ENCODE peak calls at places on chromosomes 1 and 21, in six cellular contexts. One of them, this sample, is unnamed.

GRCh38 chr1:26907071-26907922 is 6.5 kb downstream of the NR0B2 start:
- DNase-seq in activated CD4-positive, alpha-beta T cell treated with anti-CD3 and anti-CD28 coated beads, Interleukin-2, amount 50 U/mL, for 48 hours: no peak
- DNase-seq in head of caudate nucleus: no peak
- DNase-seq in upper lobe of right lung: no peak
- DNase-seq in HS-27A: peak; percentile 62
- DNase-seq in A549: peak; percentile 63
- DNase-seq in this sample: no peak

GRCh38 chr1:223010552-223011229 is 132.4 kb downstream of the TLR5 start:
- DNase-seq in activated CD4-positive, alpha-beta T cell treated with anti-CD3 and anti-CD28 coated beads, Interleukin-2, amount 50 U/mL, for 48 hours: no peak
- DNase-seq in head of caudate nucleus: no peak
- DNase-seq in upper lobe of right lung: no peak
- DNase-seq in HS-27A: no peak
- DNase-seq in A549: no peak
- DNase-seq in this sample: no peak

GRCh38 chr1:232905324-232906034 is 44.9 kb upstream of the NTPCR start:
- DNase-seq in activated CD4-positive, alpha-beta T cell treated with anti-CD3 and anti-CD28 coated beads, Interleukin-2, amount 50 U/mL, for 48 hours: no peak
- DNase-seq in head of caudate nucleus: no peak
- DNase-seq in upper lobe of right lung: no peak
- DNase-seq in HS-27A: no peak
- DNase-seq in A549: no peak
- DNase-seq in this sample: no peak

GRCh38 chr1:24707659-24708058 is 37.6 kb upstream of the CLIC4 start:
- DNase-seq in activated CD4-positive, alpha-beta T cell treated with anti-CD3 and anti-CD28 coated beads, Interleukin-2, amount 50 U/mL, for 48 hours: no peak
- DNase-seq in head of caudate nucleus: no peak
- DNase-seq in upper lobe of right lung: no peak
- DNase-seq in HS-27A: no peak
- DNase-seq in A549: peak; percentile 54
- DNase-seq in this sample: no peak

GRCh38 chr1:48848035-48848434 is 71.3 kb upstream of the BEND5 start:
- DNase-seq in activated CD4-positive, alpha-beta T cell treated with anti-CD3 and anti-CD28 coated beads, Interleukin-2, amount 50 U/mL, for 48 hours: no peak
- DNase-seq in head of caudate nucleus: no peak
- DNase-seq in upper lobe of right lung: no peak
- DNase-seq in HS-27A: no peak
- DNase-seq in A549: no peak
- DNase-seq in this sample: no peak

GRCh38 chr1:94544706-94545490 is 3.3 kb upstream of the F3 start:
- DNase-seq in activated CD4-positive, alpha-beta T cell treated with anti-CD3 and anti-CD28 coated beads, Interleukin-2, amount 50 U/mL, for 48 hours: no peak
- DNase-seq in head of caudate nucleus: no peak
- DNase-seq in upper lobe of right lung: no peak
- DNase-seq in HS-27A: no peak
- DNase-seq in A549: no peak
- DNase-seq in this sample: no peak

GRCh38 chr1:26158271-26159112 is at the start of gene FAM110D:
- DNase-seq in activated CD4-positive, alpha-beta T cell treated with anti-CD3 and anti-CD28 coated beads, Interleukin-2, amount 50 U/mL, for 48 hours: no peak
- DNase-seq in head of caudate nucleus: no peak
- DNase-seq in upper lobe of right lung: no peak
- DNase-seq in HS-27A: no peak
- DNase-seq in A549: no peak
- DNase-seq in this sample: no peak

GRCh38 chr1:116852910-116853309 is 56.8 kb upstream of the PTGFRN start:
- DNase-seq in activated CD4-positive, alpha-beta T cell treated with anti-CD3 and anti-CD28 coated beads, Interleukin-2, amount 50 U/mL, for 48 hours: no peak
- DNase-seq in head of caudate nucleus: no peak
- DNase-seq in upper lobe of right lung: no peak
- DNase-seq in HS-27A: no peak
- DNase-seq in A549: no peak
- DNase-seq in this sample: no peak

GRCh38 chr1:203656796-203657620 is 30.4 kb downstream of the ATP2B4 start:
- DNase-seq in activated CD4-positive, alpha-beta T cell treated with anti-CD3 and anti-CD28 coated beads, Interleukin-2, amount 50 U/mL, for 48 hours: no peak
- DNase-seq in head of caudate nucleus: no peak
- DNase-seq in upper lobe of right lung: no peak
- DNase-seq in HS-27A: no peak
- DNase-seq in A549: no peak
- DNase-seq in this sample: no peak

GRCh38 chr1:43450251-43451070 is 3.3 kb downstream of the HYI start:
- DNase-seq in activated CD4-positive, alpha-beta T cell treated with anti-CD3 and anti-CD28 coated beads, Interleukin-2, amount 50 U/mL, for 48 hours: no peak
- DNase-seq in head of caudate nucleus: no peak
- DNase-seq in upper lobe of right lung: no peak
- DNase-seq in HS-27A: no peak
- DNase-seq in A549: no peak
- DNase-seq in this sample: peak; percentile 81

GRCh38 chr21:32328595-32328994 is 29.9 kb downstream of the MRAP start:
- DNase-seq in activated CD4-positive, alpha-beta T cell treated with anti-CD3 and anti-CD28 coated beads, Interleukin-2, amount 50 U/mL, for 48 hours: no peak
- DNase-seq in head of caudate nucleus: no peak
- DNase-seq in upper lobe of right lung: no peak
- DNase-seq in HS-27A: no peak
- DNase-seq in A549: no peak
- DNase-seq in this sample: no peak

GRCh38 chr1:227793948-227794812 is 21.3 kb upstream of the PRSS38 start:
- DNase-seq in activated CD4-positive, alpha-beta T cell treated with anti-CD3 and anti-CD28 coated beads, Interleukin-2, amount 50 U/mL, for 48 hours: no peak
- DNase-seq in head of caudate nucleus: no peak
- DNase-seq in upper lobe of right lung: peak; percentile 68
- DNase-seq in HS-27A: peak; percentile 26
- DNase-seq in A549: no peak
- DNase-seq in this sample: peak; percentile 89

GRCh38 chr1:215568287-215568692 is 1.2 kb downstream of the KCTD3 start:
- DNase-seq in activated CD4-positive, alpha-beta T cell treated with anti-CD3 and anti-CD28 coated beads, Interleukin-2, amount 50 U/mL, for 48 hours: no peak
- DNase-seq in head of caudate nucleus: peak; percentile 38
- DNase-seq in upper lobe of right lung: no peak
- DNase-seq in HS-27A: no peak
- DNase-seq in A549: peak; percentile 25
- DNase-seq in this sample: peak; percentile 38

GRCh38 chr1:213123532-213123931 is 72.5 kb downstream of the RPS6KC1 start:
- DNase-seq in activated CD4-positive, alpha-beta T cell treated with anti-CD3 and anti-CD28 coated beads, Interleukin-2, amount 50 U/mL, for 48 hours: no peak
- DNase-seq in head of caudate nucleus: no peak
- DNase-seq in upper lobe of right lung: no peak
- DNase-seq in HS-27A: peak; percentile 26
- DNase-seq in A549: peak; percentile 34
- DNase-seq in this sample: no peak

GRCh38 chr1:245512980-245513578 is 358.3 kb downstream of the KIF26B start:
- DNase-seq in activated CD4-positive, alpha-beta T cell treated with anti-CD3 and anti-CD28 coated beads, Interleukin-2, amount 50 U/mL, for 48 hours: no peak
- DNase-seq in head of caudate nucleus: peak; percentile 20
- DNase-seq in upper lobe of right lung: no peak
- DNase-seq in HS-27A: no peak
- DNase-seq in A549: no peak
- DNase-seq in this sample: no peak

GRCh38 chr1:215748431-215748830 is 181.3 kb downstream of the KCTD3 start:
- DNase-seq in activated CD4-positive, alpha-beta T cell treated with anti-CD3 and anti-CD28 coated beads, Interleukin-2, amount 50 U/mL, for 48 hours: no peak
- DNase-seq in head of caudate nucleus: no peak
- DNase-seq in upper lobe of right lung: no peak
- DNase-seq in HS-27A: no peak
- DNase-seq in A549: no peak
- DNase-seq in this sample: no peak

GRCh38 chr1:152111515-152111968 is 3.7 kb downstream of the TCHH start:
- DNase-seq in activated CD4-positive, alpha-beta T cell treated with anti-CD3 and anti-CD28 coated beads, Interleukin-2, amount 50 U/mL, for 48 hours: peak; percentile 40
- DNase-seq in head of caudate nucleus: no peak
- DNase-seq in upper lobe of right lung: no peak
- DNase-seq in HS-27A: no peak
- DNase-seq in A549: peak; percentile 66
- DNase-seq in this sample: no peak

GRCh38 chr1:92786298-92786901 is 1.5 kb upstream of the EVI5 start:
- DNase-seq in activated CD4-positive, alpha-beta T cell treated with anti-CD3 and anti-CD28 coated beads, Interleukin-2, amount 50 U/mL, for 48 hours: no peak
- DNase-seq in head of caudate nucleus: no peak
- DNase-seq in upper lobe of right lung: no peak
- DNase-seq in HS-27A: no peak
- DNase-seq in A549: no peak
- DNase-seq in this sample: no peak

GRCh38 chr1:226181996-226182714 is 4.4 kb downstream of the ACBD3 start:
- DNase-seq in activated CD4-positive, alpha-beta T cell treated with anti-CD3 and anti-CD28 coated beads, Interleukin-2, amount 50 U/mL, for 48 hours: no peak
- DNase-seq in head of caudate nucleus: peak; percentile 19
- DNase-seq in upper lobe of right lung: peak; percentile 72
- DNase-seq in HS-27A: no peak
- DNase-seq in A549: peak; percentile 69
- DNase-seq in this sample: peak; percentile 43

GRCh38 chr1:222073307-222073995 is 331.6 kb upstream of the DUSP10 start:
- DNase-seq in activated CD4-positive, alpha-beta T cell treated with anti-CD3 and anti-CD28 coated beads, Interleukin-2, amount 50 U/mL, for 48 hours: no peak
- DNase-seq in head of caudate nucleus: no peak
- DNase-seq in upper lobe of right lung: no peak
- DNase-seq in HS-27A: peak; percentile 63
- DNase-seq in A549: peak; percentile 23
- DNase-seq in this sample: no peak

GRCh38 chr21:33976980-33977720 is 61.5 kb upstream of the ATP5PO start:
- DNase-seq in activated CD4-positive, alpha-beta T cell treated with anti-CD3 and anti-CD28 coated beads, Interleukin-2, amount 50 U/mL, for 48 hours: peak; percentile 37
- DNase-seq in head of caudate nucleus: no peak
- DNase-seq in upper lobe of right lung: no peak
- DNase-seq in HS-27A: no peak
- DNase-seq in A549: no peak
- DNase-seq in this sample: no peak

GRCh38 chr1:178768423-178768822 is 43.4 kb downstream of the RALGPS2 start:
- DNase-seq in activated CD4-positive, alpha-beta T cell treated with anti-CD3 and anti-CD28 coated beads, Interleukin-2, amount 50 U/mL, for 48 hours: peak; percentile 3
- DNase-seq in head of caudate nucleus: peak; percentile 10
- DNase-seq in upper lobe of right lung: no peak
- DNase-seq in HS-27A: no peak
- DNase-seq in A549: peak; percentile 32
- DNase-seq in this sample: no peak

GRCh38 chr1:36864182-36865079 is 169.9 kb downstream of the GRIK3 start:
- DNase-seq in activated CD4-positive, alpha-beta T cell treated with anti-CD3 and anti-CD28 coated beads, Interleukin-2, amount 50 U/mL, for 48 hours: peak; percentile 26
- DNase-seq in head of caudate nucleus: no peak
- DNase-seq in upper lobe of right lung: no peak
- DNase-seq in HS-27A: no peak
- DNase-seq in A549: no peak
- DNase-seq in this sample: no peak

GRCh38 chr1:168096296-168097165 is 40.2 kb downstream of the GPR161 start:
- DNase-seq in activated CD4-positive, alpha-beta T cell treated with anti-CD3 and anti-CD28 coated beads, Interleukin-2, amount 50 U/mL, for 48 hours: no peak
- DNase-seq in head of caudate nucleus: no peak
- DNase-seq in upper lobe of right lung: no peak
- DNase-seq in HS-27A: no peak
- DNase-seq in A549: no peak
- DNase-seq in this sample: peak; percentile 78

GRCh38 chr1:161958425-161958824 is 65.2 kb downstream of the OLFML2B start:
- DNase-seq in activated CD4-positive, alpha-beta T cell treated with anti-CD3 and anti-CD28 coated beads, Interleukin-2, amount 50 U/mL, for 48 hours: peak; percentile 30
- DNase-seq in head of caudate nucleus: peak; percentile 50
- DNase-seq in upper lobe of right lung: no peak
- DNase-seq in HS-27A: no peak
- DNase-seq in A549: no peak
- DNase-seq in this sample: no peak

GRCh38 chr1:246592695-246593094 is 26.4 kb downstream of the CNST start:
- DNase-seq in activated CD4-positive, alpha-beta T cell treated with anti-CD3 and anti-CD28 coated beads, Interleukin-2, amount 50 U/mL, for 48 hours: no peak
- DNase-seq in head of caudate nucleus: no peak
- DNase-seq in upper lobe of right lung: no peak
- DNase-seq in HS-27A: peak; percentile 81
- DNase-seq in A549: no peak
- DNase-seq in this sample: no peak

GRCh38 chr1:185541861-185542260 is 192.3 kb upstream of the HMCN1 start:
- DNase-seq in activated CD4-positive, alpha-beta T cell treated with anti-CD3 and anti-CD28 coated beads, Interleukin-2, amount 50 U/mL, for 48 hours: no peak
- DNase-seq in head of caudate nucleus: no peak
- DNase-seq in upper lobe of right lung: no peak
- DNase-seq in HS-27A: no peak
- DNase-seq in A549: no peak
- DNase-seq in this sample: no peak

GRCh38 chr1:66927528-66927927 is 2.7 kb downstream of the MIER1 start:
- DNase-seq in activated CD4-positive, alpha-beta T cell treated with anti-CD3 and anti-CD28 coated beads, Interleukin-2, amount 50 U/mL, for 48 hours: no peak
- DNase-seq in head of caudate nucleus: no peak
- DNase-seq in upper lobe of right lung: no peak
- DNase-seq in HS-27A: no peak
- DNase-seq in A549: no peak
- DNase-seq in this sample: no peak

GRCh38 chr1:27179373-27179772 is 24.4 kb upstream of the SLC9A1 start:
- DNase-seq in activated CD4-positive, alpha-beta T cell treated with anti-CD3 and anti-CD28 coated beads, Interleukin-2, amount 50 U/mL, for 48 hours: no peak
- DNase-seq in head of caudate nucleus: no peak
- DNase-seq in upper lobe of right lung: no peak
- DNase-seq in HS-27A: no peak
- DNase-seq in A549: peak; percentile 14
- DNase-seq in this sample: no peak

GRCh38 chr1:98147280-98147679 is 226.4 kb upstream of the DPYD start:
- DNase-seq in activated CD4-positive, alpha-beta T cell treated with anti-CD3 and anti-CD28 coated beads, Interleukin-2, amount 50 U/mL, for 48 hours: no peak
- DNase-seq in head of caudate nucleus: no peak
- DNase-seq in upper lobe of right lung: no peak
- DNase-seq in HS-27A: no peak
- DNase-seq in A549: no peak
- DNase-seq in this sample: no peak

GRCh38 chr1:195773958-195774357 is 834.3 kb downstream of the KCNT2 start:
- DNase-seq in activated CD4-positive, alpha-beta T cell treated with anti-CD3 and anti-CD28 coated beads, Interleukin-2, amount 50 U/mL, for 48 hours: no peak
- DNase-seq in head of caudate nucleus: no peak
- DNase-seq in upper lobe of right lung: no peak
- DNase-seq in HS-27A: no peak
- DNase-seq in A549: no peak
- DNase-seq in this sample: no peak

GRCh38 chr1:67468066-67468718 is 38.0 kb upstream of the SERBP1 start:
- DNase-seq in activated CD4-positive, alpha-beta T cell treated with anti-CD3 and anti-CD28 coated beads, Interleukin-2, amount 50 U/mL, for 48 hours: no peak
- DNase-seq in head of caudate nucleus: no peak
- DNase-seq in upper lobe of right lung: no peak
- DNase-seq in HS-27A: no peak
- DNase-seq in A549: no peak
- DNase-seq in this sample: peak; percentile 28

GRCh38 chr1:178931843-178932551 is 61.1 kb upstream of the ANGPTL1 start:
- DNase-seq in activated CD4-positive, alpha-beta T cell treated with anti-CD3 and anti-CD28 coated beads, Interleukin-2, amount 50 U/mL, for 48 hours: no peak
- DNase-seq in head of caudate nucleus: peak; percentile 52
- DNase-seq in upper lobe of right lung: no peak
- DNase-seq in HS-27A: no peak
- DNase-seq in A549: no peak
- DNase-seq in this sample: peak; percentile 92

GRCh38 chr1:45236136-45236535 is 29.7 kb upstream of the ZSWIM5 start:
- DNase-seq in activated CD4-positive, alpha-beta T cell treated with anti-CD3 and anti-CD28 coated beads, Interleukin-2, amount 50 U/mL, for 48 hours: no peak
- DNase-seq in head of caudate nucleus: no peak
- DNase-seq in upper lobe of right lung: no peak
- DNase-seq in HS-27A: no peak
- DNase-seq in A549: no peak
- DNase-seq in this sample: no peak

GRCh38 chr1:60111118-60111517 is 37.5 kb upstream of the C1orf87 start:
- DNase-seq in activated CD4-positive, alpha-beta T cell treated with anti-CD3 and anti-CD28 coated beads, Interleukin-2, amount 50 U/mL, for 48 hours: no peak
- DNase-seq in head of caudate nucleus: no peak
- DNase-seq in upper lobe of right lung: no peak
- DNase-seq in HS-27A: no peak
- DNase-seq in A549: no peak
- DNase-seq in this sample: no peak

This sample was measured in lower leg skin.